ENCODE peak calls at places on chromosomes 12 and 14, in nine cellular contexts. M is neural progenitor cell, E is GM23338, J is astrocyte of the spinal cord, R is HCT116, P is GM12865, L is heart left ventricle, V is lower leg skin, H is thoracic aorta. Q is an unnamed sample.

GRCh38 chr12:49920241-49920914 is 16.7 kb upstream of the FAIM2 start:
- DNase-seq in L (peak; percentile 60), E (no peak), P (no peak), J (no peak), M (no peak), R (no peak), H (no peak), V (no peak), Q (peak; percentile 94)

GRCh38 chr12:12720052-12720451 is 2.9 kb downstream of the CDKN1B start:
- DNase-seq in E (no peak), H (no peak), J (peak; percentile 17), R (no peak), V (no peak), M (no peak), L (no peak), P (no peak), Q (no peak)

GRCh38 chr12:131208425-131208824 is 254.7 kb downstream of the ADGRD1 start:
- DNase-seq in R (no peak), J (no peak), P (no peak), V (no peak), L (no peak), H (no peak), M (no peak), E (no peak), Q (no peak)

GRCh38 chr14:24228902-24229301 is 3.3 kb downstream of the NEDD8 start:
- DNase-seq in L (no peak), H (no peak), E (no peak), J (no peak), M (no peak), P (no peak), R (no peak), V (no peak), Q (no peak)

GRCh38 chr12:116598341-116599284 is 39.4 kb downstream of the MAP1LC3B2 start:
- DNase-seq in V (no peak), L (no peak), J (no peak), E (no peak), H (no peak), P (no peak), R (no peak), M (no peak), Q (no peak)

GRCh38 chr12:46786774-46787173 is 39.0 kb downstream of the SLC38A4 start:
- DNase-seq in M (no peak), H (no peak), V (no peak), R (no peak), J (peak; percentile 47), E (no peak), P (no peak), L (no peak), Q (peak; percentile 48)

GRCh38 chr14:79656496-79656895 is 554.8 kb downstream of the DIO2 start:
- DNase-seq in P (no peak), H (no peak), V (no peak), M (no peak), J (no peak), L (no peak), R (no peak), E (no peak), Q (no peak)

GRCh38 chr14:99703381-99703780 is 19.3 kb downstream of the CYP46A1 start:
- DNase-seq in H (no peak), P (no peak), R (no peak), M (no peak), E (no peak), L (no peak), J (no peak), V (no peak), Q (no peak)

GRCh38 chr14:90726656-90727055 is 89.6 kb downstream of the TTC7B start:
- DNase-seq in R (peak; percentile 4), E (peak; percentile 60), J (peak; percentile 80), P (no peak), H (no peak), V (peak; percentile 77), M (peak; percentile 64), L (no peak), Q (peak; percentile 36)

GRCh38 chr12:91332305-91332704 is 149.7 kb upstream of the DCN start:
- DNase-seq in R (no peak), L (no peak), H (no peak), J (peak; percentile 30), P (no peak), M (no peak), V (no peak), E (no peak), Q (peak; percentile 60)

GRCh38 chr14:53569471-53569870 is 387.2 kb downstream of the BMP4 start:
- DNase-seq in J (no peak), M (no peak), H (no peak), E (no peak), P (no peak), R (no peak), V (no peak), L (no peak), Q (no peak)

GRCh38 chr12:33588082-33588712 is 148.6 kb upstream of the SYT10 start:
- DNase-seq in E (peak; percentile 74), R (no peak), P (peak; percentile 22), H (no peak), J (peak; percentile 61), L (no peak), M (peak; percentile 66), V (no peak), Q (peak; percentile 93)

DNA sequence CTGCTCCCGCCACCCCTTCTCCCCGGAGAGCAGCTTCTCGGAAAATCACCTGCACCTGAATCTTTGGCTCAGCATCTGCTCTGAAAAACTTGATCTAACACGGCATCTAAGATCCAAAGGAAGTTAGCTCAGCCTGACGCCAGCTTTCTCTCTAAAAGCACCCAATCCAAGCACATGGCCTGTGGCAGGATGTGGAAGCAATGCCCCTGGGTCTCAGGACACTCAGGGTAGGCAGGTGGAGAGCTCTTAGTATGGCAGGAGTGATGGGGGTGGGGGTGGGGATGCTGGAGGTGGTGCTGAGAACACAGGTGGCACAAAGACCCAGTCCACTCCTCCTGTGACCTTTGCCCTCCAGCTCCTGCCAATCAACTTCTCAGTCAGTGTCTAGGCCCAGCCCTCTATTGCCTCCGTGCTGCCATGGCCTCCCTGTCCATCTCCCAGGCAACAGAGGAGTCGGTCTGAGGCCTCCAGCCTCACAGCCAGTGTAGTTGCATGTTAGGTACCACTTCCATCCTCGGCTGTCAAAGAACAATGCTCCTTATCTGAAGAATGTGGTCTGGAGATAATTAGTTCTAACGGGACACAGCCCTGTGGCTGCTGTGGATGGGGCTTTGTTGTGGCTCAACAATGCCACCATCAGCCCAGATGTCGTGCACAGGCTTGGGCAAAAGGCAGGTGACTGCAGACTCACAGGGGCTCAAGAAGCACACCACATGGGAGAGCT is 180.0 kb upstream of the C14orf180 start:
- DNase-seq in E (no peak), L (no peak), J (no peak), H (no peak), M (peak; percentile 54), V (no peak), R (no peak), P (no peak), Q (no peak)
- TF ChIP-seq CTCF in E (no peak), L (no peak), J (no peak), H (no peak), M (no peak), V (no peak), R (no peak), P (no peak), Q (no peak)

GRCh38 chr12:31803306-31804184 is 74.7 kb upstream of the AMN1 start:
- DNase-seq in J (no peak), R (no peak), P (no peak), M (no peak), E (peak; percentile 57), V (no peak), L (no peak), H (no peak), Q (no peak)
- H3K4me3 ChIP-seq in J (no peak overlapping the region), R (no peak overlapping the region), P (no peak overlapping the region), M (no peak overlapping the region), E (no peak overlapping the region), V (no peak overlapping the region), L (no peak overlapping the region), H (no peak overlapping the region), Q (no peak overlapping the region)

DNA sequence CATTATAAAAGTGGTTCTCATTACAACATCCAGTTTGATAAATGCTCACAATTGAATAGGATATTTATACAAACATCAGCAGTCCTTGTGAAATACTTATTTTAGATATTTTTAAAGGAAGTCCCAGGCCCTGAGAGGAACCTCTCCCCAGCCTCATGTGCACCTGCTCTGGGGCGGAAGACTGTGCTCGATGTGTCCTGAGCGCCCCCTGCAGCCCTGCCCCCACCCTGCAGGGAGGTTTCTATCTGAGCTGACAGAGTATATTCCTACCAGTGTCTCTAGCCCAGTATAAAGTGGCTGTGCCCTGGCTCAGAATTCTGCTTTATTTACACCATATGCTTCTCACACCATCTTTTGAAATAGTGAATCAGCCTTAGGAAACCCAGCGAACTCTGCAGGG is 1349.1 kb downstream of the TMEM121 start:
- DNase-seq in L (no peak), J (no peak), P (peak; percentile 64), M (no peak), H (no peak), V (no peak), E (no peak), R (no peak), Q (no peak)
- TF ChIP-seq CTCF in L (peak; percentile 23), J (no peak), P (peak; percentile 71), M (no peak), H (no peak), V (no peak), E (no peak), R (peak; percentile 16), Q (no peak)

GRCh38 chr12:57226588-57227314 is 2.8 kb upstream of the SHMT2 start:
- DNase-seq in R (no peak), E (peak; percentile 75), J (no peak), L (peak; percentile 51), V (no peak), M (peak; percentile 74), H (no peak), P (no peak), Q (no peak)

GRCh38 chr12:57225680-57226190 is 3.8 kb upstream of the SHMT2 start:
- DNase-seq in R (no peak), M (no peak), H (no peak), L (peak; percentile 38), E (no peak), J (no peak), V (no peak), P (no peak), Q (no peak)

GRCh38 chr12:57229634-57230380 is at the start of gene SHMT2:
- DNase-seq in L (peak; percentile 97), V (peak; percentile 91), J (peak; percentile 94), R (peak; percentile 91), M (peak; percentile 100), H (peak; percentile 76), E (peak; percentile 99), P (peak; percentile 98), Q (peak; percentile 97)

GRCh38 chr12:57229041-57229633 is 374 bp upstream of the SHMT2 start:
- DNase-seq in H (no peak), M (no peak), R (no peak), J (peak; percentile 13), L (no peak), P (peak; percentile 44), E (no peak), V (no peak), Q (no peak)

DNA sequence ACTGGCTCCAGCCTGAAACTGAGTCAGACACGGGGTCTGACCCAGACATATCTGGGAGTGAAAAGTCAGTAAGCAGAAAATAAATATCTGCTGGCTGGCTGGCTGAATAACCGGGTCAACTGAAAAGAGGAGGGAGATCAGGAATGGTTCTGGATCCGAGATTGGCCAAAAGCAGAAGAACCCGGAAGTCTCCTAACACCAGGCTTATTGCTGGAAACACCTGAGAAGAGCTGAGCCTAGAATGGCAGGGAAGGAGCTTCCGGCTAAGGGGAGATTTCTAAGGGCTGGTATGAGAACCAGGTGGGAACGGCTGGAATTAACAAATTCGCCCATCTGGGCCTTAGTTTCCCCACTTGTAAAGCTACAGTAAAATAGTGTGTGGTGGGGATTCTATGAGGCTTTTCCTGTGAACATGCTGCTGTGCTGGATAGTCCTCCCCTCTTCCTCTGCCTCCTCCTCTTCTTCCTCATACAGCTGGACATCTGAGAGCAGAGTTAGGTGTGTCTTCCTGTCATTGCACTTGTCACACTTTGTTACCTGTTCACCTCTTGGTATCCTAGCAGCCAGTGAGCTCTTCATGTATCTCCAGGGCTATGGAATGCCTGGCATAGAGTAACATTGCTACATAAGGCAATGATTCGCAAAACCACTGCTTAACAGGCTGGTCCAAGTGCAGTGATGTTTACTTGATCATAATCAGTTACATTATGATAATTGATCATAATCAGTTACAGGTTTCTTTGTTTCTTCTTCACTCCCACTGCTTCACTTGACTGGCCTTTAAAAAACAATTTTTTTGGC is 2.0 kb upstream of the SHMT2 start:
- DNase-seq in E (peak; percentile 65), R (no peak), V (no peak), M (no peak), L (no peak), P (no peak), H (no peak), J (no peak), Q (no peak)
- H3K4me3 ChIP-seq in E (peak overlapping the region; percentile 61), R (no peak overlapping the region), V (no peak overlapping the region), M (peak overlapping the region; percentile 43), L (no peak overlapping the region), P (no peak overlapping the region), H (peak overlapping the region; percentile 47), J (no peak overlapping the region), Q (no peak overlapping the region)

Q was measured in fibroblast of pulmonary artery.